ENCODE peak calls at places on chromosome 13, in eight cellular contexts. One of them, this sample, is unnamed.

GRCh38 chr13:62418872-62419271 is 1003.2 kb upstream of the PCDH20 start:
- DNase-seq in endothelial cell of umbilical vein: no peak
- DNase-seq in stomach: no peak
- DNase-seq in GM12878: no peak
- DNase-seq in breast epithelium: no peak
- DNase-seq in SK-N-SH: no peak
- DNase-seq in transverse colon: no peak
- DNase-seq in vagina: no peak
- DNase-seq in this sample: no peak

GRCh38 chr13:32951580-32951979 is 64.6 kb upstream of the KL start:
- DNase-seq in endothelial cell of umbilical vein: no peak
- DNase-seq in stomach: no peak
- DNase-seq in GM12878: no peak
- DNase-seq in breast epithelium: no peak
- DNase-seq in SK-N-SH: no peak
- DNase-seq in transverse colon: no peak
- DNase-seq in vagina: peak; percentile 16
- DNase-seq in this sample: no peak

GRCh38 chr13:93981578-93981977 is 497.9 kb downstream of the DCT start:
- DNase-seq in endothelial cell of umbilical vein: no peak
- DNase-seq in stomach: no peak
- DNase-seq in GM12878: no peak
- DNase-seq in breast epithelium: no peak
- DNase-seq in SK-N-SH: no peak
- DNase-seq in transverse colon: no peak
- DNase-seq in vagina: no peak
- DNase-seq in this sample: no peak

GRCh38 chr13:19817510-19818158 is 34.9 kb upstream of the PSPC1 start:
- DNase-seq in endothelial cell of umbilical vein: no peak
- DNase-seq in stomach: no peak
- DNase-seq in GM12878: no peak
- DNase-seq in breast epithelium: no peak
- DNase-seq in SK-N-SH: no peak
- DNase-seq in transverse colon: no peak
- DNase-seq in vagina: no peak
- DNase-seq in this sample: no peak

GRCh38 chr13:23506821-23507210 is 63.4 kb upstream of the TNFRSF19 start:
- DNase-seq in endothelial cell of umbilical vein: no peak
- DNase-seq in stomach: no peak
- DNase-seq in GM12878: no peak
- DNase-seq in breast epithelium: no peak
- DNase-seq in SK-N-SH: peak; percentile 50
- DNase-seq in transverse colon: no peak
- DNase-seq in vagina: no peak
- DNase-seq in this sample: no peak

GRCh38 chr13:77986699-77987098 is 68.1 kb upstream of the EDNRB start:
- DNase-seq in endothelial cell of umbilical vein: no peak
- DNase-seq in stomach: no peak
- DNase-seq in GM12878: no peak
- DNase-seq in breast epithelium: no peak
- DNase-seq in SK-N-SH: no peak
- DNase-seq in transverse colon: no peak
- DNase-seq in vagina: no peak
- DNase-seq in this sample: no peak

GRCh38 chr13:94411747-94412146 is 67.7 kb downstream of the DCT start:
- DNase-seq in endothelial cell of umbilical vein: no peak
- DNase-seq in stomach: no peak
- DNase-seq in GM12878: no peak
- DNase-seq in breast epithelium: no peak
- DNase-seq in SK-N-SH: no peak
- DNase-seq in transverse colon: no peak
- DNase-seq in vagina: no peak
- DNase-seq in this sample: no peak

GRCh38 chr13:29861694-29862110 is 11.3 kb upstream of the UBL3 start:
- DNase-seq in endothelial cell of umbilical vein: no peak
- DNase-seq in stomach: no peak
- DNase-seq in GM12878: no peak
- DNase-seq in breast epithelium: no peak
- DNase-seq in SK-N-SH: no peak
- DNase-seq in transverse colon: no peak
- DNase-seq in vagina: no peak
- DNase-seq in this sample: no peak

GRCh38 chr13:113589251-113589960 is 4.9 kb downstream of the TFDP1 start:
- DNase-seq in endothelial cell of umbilical vein: no peak
- DNase-seq in stomach: peak; percentile 20
- DNase-seq in GM12878: no peak
- DNase-seq in breast epithelium: peak; percentile 40
- DNase-seq in SK-N-SH: no peak
- DNase-seq in transverse colon: peak; percentile 2
- DNase-seq in vagina: peak; percentile 71
- DNase-seq in this sample: peak; percentile 59
- H3K27ac ChIP-seq in endothelial cell of umbilical vein: no peak overlapping the region
- H3K27ac ChIP-seq in stomach: no peak overlapping the region
- H3K27ac ChIP-seq in GM12878: no peak overlapping the region
- H3K27ac ChIP-seq in breast epithelium: no peak overlapping the region
- H3K27ac ChIP-seq in SK-N-SH: no peak overlapping the region
- H3K27ac ChIP-seq in transverse colon: no peak overlapping the region
- H3K27ac ChIP-seq in vagina: no peak overlapping the region
- H3K27ac ChIP-seq in this sample: no peak overlapping the region

GRCh38 chr13:113816248-113816924 is 47.5 kb downstream of the GAS6 start:
- DNase-seq in endothelial cell of umbilical vein: no peak
- DNase-seq in stomach: no peak
- DNase-seq in GM12878: no peak
- DNase-seq in breast epithelium: no peak
- DNase-seq in SK-N-SH: no peak
- DNase-seq in transverse colon: no peak
- DNase-seq in vagina: no peak
- DNase-seq in this sample: peak; percentile 70
- H3K4me3 ChIP-seq in endothelial cell of umbilical vein: no peak overlapping the region
- H3K4me3 ChIP-seq in stomach: no peak overlapping the region
- H3K4me3 ChIP-seq in GM12878: no peak overlapping the region
- H3K4me3 ChIP-seq in breast epithelium: no peak overlapping the region
- H3K4me3 ChIP-seq in SK-N-SH: no peak overlapping the region
- H3K4me3 ChIP-seq in transverse colon: no peak overlapping the region
- H3K4me3 ChIP-seq in vagina: no peak overlapping the region
- H3K4me3 ChIP-seq in this sample: no peak overlapping the region

GRCh38 chr13:98442391-98443230 is 134.3 kb downstream of the STK24 start:
- DNase-seq in endothelial cell of umbilical vein: no peak
- DNase-seq in stomach: no peak
- DNase-seq in GM12878: no peak
- DNase-seq in breast epithelium: no peak
- DNase-seq in SK-N-SH: no peak
- DNase-seq in transverse colon: no peak
- DNase-seq in vagina: no peak
- DNase-seq in this sample: no peak

GRCh38 chr13:98443800-98444325 is 133.0 kb downstream of the STK24 start:
- DNase-seq in endothelial cell of umbilical vein: no peak
- DNase-seq in stomach: no peak
- DNase-seq in GM12878: no peak
- DNase-seq in breast epithelium: no peak
- DNase-seq in SK-N-SH: no peak
- DNase-seq in transverse colon: no peak
- DNase-seq in vagina: no peak
- DNase-seq in this sample: no peak

GRCh38 chr13:98445340-98446233 is 131.3 kb downstream of the STK24 start:
- DNase-seq in endothelial cell of umbilical vein: peak; percentile 64
- DNase-seq in stomach: peak; percentile 79
- DNase-seq in GM12878: peak; percentile 17
- DNase-seq in breast epithelium: peak; percentile 66
- DNase-seq in SK-N-SH: peak; percentile 92
- DNase-seq in transverse colon: peak; percentile 80
- DNase-seq in vagina: no peak
- DNase-seq in this sample: peak; percentile 93

GRCh38 chr13:98443329-98443728 is 133.6 kb downstream of the STK24 start:
- DNase-seq in endothelial cell of umbilical vein: peak; percentile 23
- DNase-seq in stomach: no peak
- DNase-seq in GM12878: no peak
- DNase-seq in breast epithelium: no peak
- DNase-seq in SK-N-SH: no peak
- DNase-seq in transverse colon: no peak
- DNase-seq in vagina: no peak
- DNase-seq in this sample: no peak

GRCh38 chr13:98444381-98444780 is 132.5 kb downstream of the STK24 start:
- DNase-seq in endothelial cell of umbilical vein: no peak
- DNase-seq in stomach: no peak
- DNase-seq in GM12878: no peak
- DNase-seq in breast epithelium: no peak
- DNase-seq in SK-N-SH: no peak
- DNase-seq in transverse colon: no peak
- DNase-seq in vagina: no peak
- DNase-seq in this sample: no peak
- TF ChIP-seq POLR2AphosphoS5 in endothelial cell of umbilical vein: no peak
- TF ChIP-seq POLR2AphosphoS5 in stomach: no peak
- TF ChIP-seq POLR2AphosphoS5 in GM12878: no peak
- TF ChIP-seq POLR2AphosphoS5 in breast epithelium: no peak
- TF ChIP-seq POLR2AphosphoS5 in SK-N-SH: no peak
- TF ChIP-seq POLR2AphosphoS5 in transverse colon: no peak
- TF ChIP-seq POLR2AphosphoS5 in vagina: no peak
- TF ChIP-seq POLR2AphosphoS5 in this sample: no peak

GRCh38 chr13:110512198-110512740 is 49.3 kb downstream of the RAB20 start:
- DNase-seq in endothelial cell of umbilical vein: no peak
- DNase-seq in stomach: no peak
- DNase-seq in GM12878: no peak
- DNase-seq in breast epithelium: no peak
- DNase-seq in SK-N-SH: no peak
- DNase-seq in transverse colon: no peak
- DNase-seq in vagina: no peak
- DNase-seq in this sample: no peak
- H3K27ac ChIP-seq in endothelial cell of umbilical vein: no peak overlapping the region
- H3K27ac ChIP-seq in stomach: no peak overlapping the region
- H3K27ac ChIP-seq in GM12878: no peak overlapping the region
- H3K27ac ChIP-seq in breast epithelium: no peak overlapping the region
- H3K27ac ChIP-seq in SK-N-SH: no peak overlapping the region
- H3K27ac ChIP-seq in transverse colon: no peak overlapping the region
- H3K27ac ChIP-seq in vagina: no peak overlapping the region
- H3K27ac ChIP-seq in this sample: no peak overlapping the region

This sample was measured in spleen.